ENCODE peak calls at places on chromosomes 3 and 15, in eight cellular contexts. One of them, this sample, is unnamed.
A peak's percentile ranks its signal among the peaks of the same experiment; 100 is the strongest.

GRCh38 chr3:177610677-177611654 is 413.7 kb upstream of the TBL1XR1 start:
- DNase-seq in sigmoid colon: no peak
- DNase-seq in IMR-90: peak; percentile 40
- DNase-seq in A549: no peak
- DNase-seq in astrocyte of the spinal cord: peak; percentile 51
- DNase-seq in naive thymus-derived CD4-positive, alpha-beta T cell: peak; percentile 50
- DNase-seq in fibroblast of pulmonary artery: no peak
- DNase-seq in left lung: no peak
- DNase-seq in this sample: no peak

GRCh38 chr3:71064976-71065763 is 518.4 kb downstream of the FOXP1 start:
- DNase-seq in left lung: peak; percentile 75
- DNase-seq in A549: peak; percentile 37
- DNase-seq in naive thymus-derived CD4-positive, alpha-beta T cell: peak; percentile 67
- DNase-seq in fibroblast of pulmonary artery: peak; percentile 50
- DNase-seq in astrocyte of the spinal cord: no peak
- DNase-seq in IMR-90: peak; percentile 41
- DNase-seq in sigmoid colon: peak; percentile 77
- DNase-seq in this sample: peak; percentile 40

GRCh38 chr3:195876297-195877031 is 31.9 kb downstream of the TNK2 start:
- DNase-seq in left lung: peak; percentile 73
- DNase-seq in naive thymus-derived CD4-positive, alpha-beta T cell: no peak
- DNase-seq in A549: peak; percentile 44
- DNase-seq in sigmoid colon: no peak
- DNase-seq in IMR-90: no peak
- DNase-seq in astrocyte of the spinal cord: no peak
- DNase-seq in fibroblast of pulmonary artery: no peak
- DNase-seq in this sample: no peak

GRCh38 chr3:179673522-179673921 is 20.7 kb downstream of the USP13 start:
- DNase-seq in IMR-90: no peak
- DNase-seq in sigmoid colon: no peak
- DNase-seq in left lung: peak; percentile 59
- DNase-seq in A549: no peak
- DNase-seq in fibroblast of pulmonary artery: no peak
- DNase-seq in naive thymus-derived CD4-positive, alpha-beta T cell: no peak
- DNase-seq in astrocyte of the spinal cord: no peak
- DNase-seq in this sample: no peak

GRCh38 chr3:196486263-196486662 is 17.3 kb downstream of the RNF168 start:
- DNase-seq in sigmoid colon: no peak
- DNase-seq in fibroblast of pulmonary artery: peak; percentile 12
- DNase-seq in left lung: no peak
- DNase-seq in A549: no peak
- DNase-seq in IMR-90: no peak
- DNase-seq in naive thymus-derived CD4-positive, alpha-beta T cell: no peak
- DNase-seq in astrocyte of the spinal cord: no peak
- DNase-seq in this sample: peak; percentile 8

GRCh38 chr3:179801831-179802230 is 149.0 kb downstream of the USP13 start:
- DNase-seq in fibroblast of pulmonary artery: no peak
- DNase-seq in A549: no peak
- DNase-seq in sigmoid colon: no peak
- DNase-seq in IMR-90: peak; percentile 30
- DNase-seq in naive thymus-derived CD4-positive, alpha-beta T cell: no peak
- DNase-seq in left lung: no peak
- DNase-seq in astrocyte of the spinal cord: no peak
- DNase-seq in this sample: peak; percentile 25

GRCh38 chr3:146404451-146404850 is 64.9 kb downstream of the PLSCR2 start:
- DNase-seq in fibroblast of pulmonary artery: no peak
- DNase-seq in IMR-90: peak; percentile 38
- DNase-seq in left lung: no peak
- DNase-seq in A549: no peak
- DNase-seq in naive thymus-derived CD4-positive, alpha-beta T cell: no peak
- DNase-seq in astrocyte of the spinal cord: no peak
- DNase-seq in sigmoid colon: no peak
- DNase-seq in this sample: peak; percentile 27

GRCh38 chr3:71447197-71447596 is 136.3 kb downstream of the FOXP1 start:
- DNase-seq in left lung: no peak
- DNase-seq in fibroblast of pulmonary artery: no peak
- DNase-seq in astrocyte of the spinal cord: no peak
- DNase-seq in IMR-90: no peak
- DNase-seq in naive thymus-derived CD4-positive, alpha-beta T cell: no peak
- DNase-seq in sigmoid colon: no peak
- DNase-seq in A549: no peak
- DNase-seq in this sample: no peak

GRCh38 chr15:85587707-85588441 is 206.9 kb downstream of the KLHL25 start:
- DNase-seq in naive thymus-derived CD4-positive, alpha-beta T cell: no peak
- DNase-seq in IMR-90: peak; percentile 82
- DNase-seq in fibroblast of pulmonary artery: peak; percentile 65
- DNase-seq in sigmoid colon: no peak
- DNase-seq in left lung: no peak
- DNase-seq in A549: peak; percentile 58
- DNase-seq in astrocyte of the spinal cord: peak; percentile 79
- DNase-seq in this sample: peak; percentile 90

GRCh38 chr15:41429003-41429890 is 12.4 kb downstream of the RTF1 start:
- DNase-seq in sigmoid colon: peak; percentile 13
- DNase-seq in naive thymus-derived CD4-positive, alpha-beta T cell: no peak
- DNase-seq in A549: no peak
- DNase-seq in fibroblast of pulmonary artery: peak; percentile 7
- DNase-seq in astrocyte of the spinal cord: no peak
- DNase-seq in IMR-90: peak; percentile 19
- DNase-seq in left lung: no peak
- DNase-seq in this sample: no peak

GRCh38 chr3:138434276-138434874 is at the start of gene ESYT3:
- DNase-seq in fibroblast of pulmonary artery: peak; percentile 56
- DNase-seq in IMR-90: peak; percentile 43
- DNase-seq in naive thymus-derived CD4-positive, alpha-beta T cell: no peak
- DNase-seq in astrocyte of the spinal cord: peak; percentile 38
- DNase-seq in left lung: peak; percentile 91
- DNase-seq in A549: peak; percentile 58
- DNase-seq in sigmoid colon: peak; percentile 85
- DNase-seq in this sample: peak; percentile 28

GRCh38 chr15:51982013-51982769 is 10.6 kb upstream of the LEO1 start:
- DNase-seq in fibroblast of pulmonary artery: peak; percentile 92
- DNase-seq in A549: peak; percentile 89
- DNase-seq in naive thymus-derived CD4-positive, alpha-beta T cell: peak; percentile 70
- DNase-seq in IMR-90: peak; percentile 82
- DNase-seq in left lung: no peak
- DNase-seq in astrocyte of the spinal cord: peak; percentile 80
- DNase-seq in sigmoid colon: no peak
- DNase-seq in this sample: peak; percentile 87

GRCh38 chr3:158732856-158733200 is 571 bp upstream of the RARRES1 start:
- DNase-seq in sigmoid colon: no peak
- DNase-seq in fibroblast of pulmonary artery: no peak
- DNase-seq in astrocyte of the spinal cord: no peak
- DNase-seq in A549: no peak
- DNase-seq in IMR-90: no peak
- DNase-seq in left lung: no peak
- DNase-seq in naive thymus-derived CD4-positive, alpha-beta T cell: no peak
- DNase-seq in this sample: no peak
- H3K4me3 ChIP-seq in sigmoid colon: peak overlapping the region; percentile 82
- H3K4me3 ChIP-seq in fibroblast of pulmonary artery: peak overlapping the region; percentile 59
- H3K4me3 ChIP-seq in astrocyte of the spinal cord: peak overlapping the region; percentile 49
- H3K4me3 ChIP-seq in A549: peak overlapping the region; percentile 72
- H3K4me3 ChIP-seq in IMR-90: peak overlapping the region; percentile 44
- H3K4me3 ChIP-seq in left lung: peak overlapping the region; percentile 50
- H3K4me3 ChIP-seq in naive thymus-derived CD4-positive, alpha-beta T cell: no peak overlapping the region
- H3K4me3 ChIP-seq in this sample: peak overlapping the region; percentile 56

DNA sequence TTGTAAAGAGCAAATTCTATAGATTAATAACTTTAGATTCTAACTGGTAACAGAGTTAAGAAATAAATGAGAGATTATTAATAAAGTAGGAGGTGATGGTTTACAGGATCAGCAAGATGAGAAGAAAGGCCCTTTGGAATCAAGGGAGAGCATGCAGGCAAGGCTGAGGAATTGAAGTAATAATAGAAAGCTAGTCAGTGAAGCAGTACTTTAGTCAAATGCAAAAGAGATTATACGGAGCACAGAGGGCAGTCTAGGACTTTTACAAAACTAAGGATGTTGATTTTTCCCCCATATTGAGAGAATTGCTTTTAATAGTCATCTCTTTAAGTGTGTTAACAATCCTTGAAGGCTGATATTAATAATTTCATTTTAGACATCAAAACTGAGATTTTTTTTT is 146.4 kb downstream of the ROBO2 start:
- DNase-seq in sigmoid colon: no peak
- DNase-seq in left lung: no peak
- DNase-seq in naive thymus-derived CD4-positive, alpha-beta T cell: no peak
- DNase-seq in IMR-90: no peak
- DNase-seq in A549: no peak
- DNase-seq in fibroblast of pulmonary artery: no peak
- DNase-seq in astrocyte of the spinal cord: no peak
- DNase-seq in this sample: no peak
- H3K4me3 ChIP-seq in sigmoid colon: no peak overlapping the region
- H3K4me3 ChIP-seq in left lung: no peak overlapping the region
- H3K4me3 ChIP-seq in naive thymus-derived CD4-positive, alpha-beta T cell: no peak overlapping the region
- H3K4me3 ChIP-seq in IMR-90: no peak overlapping the region
- H3K4me3 ChIP-seq in A549: no peak overlapping the region
- H3K4me3 ChIP-seq in fibroblast of pulmonary artery: no peak overlapping the region
- H3K4me3 ChIP-seq in astrocyte of the spinal cord: no peak overlapping the region
- H3K4me3 ChIP-seq in this sample: no peak overlapping the region

GRCh38 chr3:123692671-123693070 is 107.8 kb upstream of the HACD2 start:
- DNase-seq in sigmoid colon: no peak
- DNase-seq in naive thymus-derived CD4-positive, alpha-beta T cell: no peak
- DNase-seq in A549: no peak
- DNase-seq in left lung: no peak
- DNase-seq in fibroblast of pulmonary artery: no peak
- DNase-seq in astrocyte of the spinal cord: no peak
- DNase-seq in IMR-90: no peak
- DNase-seq in this sample: no peak
- H3K4me3 ChIP-seq in sigmoid colon: no peak overlapping the region
- H3K4me3 ChIP-seq in naive thymus-derived CD4-positive, alpha-beta T cell: no peak overlapping the region
- H3K4me3 ChIP-seq in A549: no peak overlapping the region
- H3K4me3 ChIP-seq in left lung: no peak overlapping the region
- H3K4me3 ChIP-seq in fibroblast of pulmonary artery: no peak overlapping the region
- H3K4me3 ChIP-seq in astrocyte of the spinal cord: no peak overlapping the region
- H3K4me3 ChIP-seq in IMR-90: no peak overlapping the region
- H3K4me3 ChIP-seq in this sample: no peak overlapping the region

GRCh38 chr3:15164356-15164755 is 41.7 kb upstream of the CAPN7 start:
- DNase-seq in fibroblast of pulmonary artery: no peak
- DNase-seq in IMR-90: no peak
- DNase-seq in left lung: no peak
- DNase-seq in sigmoid colon: no peak
- DNase-seq in A549: no peak
- DNase-seq in astrocyte of the spinal cord: no peak
- DNase-seq in naive thymus-derived CD4-positive, alpha-beta T cell: no peak
- DNase-seq in this sample: peak; percentile 34

GRCh38 chr3:15160662-15161061 is 45.4 kb upstream of the CAPN7 start:
- DNase-seq in naive thymus-derived CD4-positive, alpha-beta T cell: no peak
- DNase-seq in IMR-90: no peak
- DNase-seq in A549: no peak
- DNase-seq in fibroblast of pulmonary artery: no peak
- DNase-seq in sigmoid colon: no peak
- DNase-seq in astrocyte of the spinal cord: no peak
- DNase-seq in left lung: no peak
- DNase-seq in this sample: no peak

GRCh38 chr3:15157441-15157840 is 48.6 kb upstream of the CAPN7 start:
- DNase-seq in left lung: no peak
- DNase-seq in A549: no peak
- DNase-seq in sigmoid colon: no peak
- DNase-seq in naive thymus-derived CD4-positive, alpha-beta T cell: no peak
- DNase-seq in fibroblast of pulmonary artery: no peak
- DNase-seq in IMR-90: no peak
- DNase-seq in astrocyte of the spinal cord: no peak
- DNase-seq in this sample: no peak

GRCh38 chr3:15159501-15160136 is 46.4 kb upstream of the CAPN7 start:
- DNase-seq in naive thymus-derived CD4-positive, alpha-beta T cell: no peak
- DNase-seq in astrocyte of the spinal cord: no peak
- DNase-seq in sigmoid colon: no peak
- DNase-seq in IMR-90: no peak
- DNase-seq in A549: no peak
- DNase-seq in left lung: no peak
- DNase-seq in fibroblast of pulmonary artery: peak; percentile 8
- DNase-seq in this sample: peak; percentile 3

DNA sequence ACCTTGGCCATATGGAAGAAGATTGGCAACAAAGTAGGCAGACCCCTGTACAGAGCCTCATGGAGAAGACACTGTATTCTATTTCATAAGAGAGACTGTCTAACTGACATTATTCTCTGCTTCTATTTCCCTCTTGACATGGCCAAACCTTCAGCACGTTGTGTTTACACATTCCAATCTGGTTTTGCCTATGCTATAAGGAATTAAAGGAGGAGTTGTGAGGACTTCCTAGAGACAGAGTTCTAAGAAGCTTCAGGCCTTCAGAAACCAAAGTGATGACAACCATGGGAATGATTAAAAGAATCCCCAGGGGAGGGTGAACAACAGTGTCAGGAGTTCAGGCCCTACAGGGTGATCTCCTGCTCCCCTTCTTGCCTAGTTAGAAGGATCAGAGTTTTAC is 44.9 kb upstream of the CAPN7 start:
- DNase-seq in IMR-90: peak; percentile 7
- DNase-seq in naive thymus-derived CD4-positive, alpha-beta T cell: no peak
- DNase-seq in left lung: no peak
- DNase-seq in fibroblast of pulmonary artery: no peak
- DNase-seq in astrocyte of the spinal cord: no peak
- DNase-seq in sigmoid colon: no peak
- DNase-seq in A549: no peak
- DNase-seq in this sample: peak; percentile 7
- H3K4me3 ChIP-seq in IMR-90: no peak overlapping the region
- H3K4me3 ChIP-seq in naive thymus-derived CD4-positive, alpha-beta T cell: no peak overlapping the region
- H3K4me3 ChIP-seq in left lung: no peak overlapping the region
- H3K4me3 ChIP-seq in fibroblast of pulmonary artery: no peak overlapping the region
- H3K4me3 ChIP-seq in astrocyte of the spinal cord: no peak overlapping the region
- H3K4me3 ChIP-seq in sigmoid colon: no peak overlapping the region
- H3K4me3 ChIP-seq in A549: no peak overlapping the region
- H3K4me3 ChIP-seq in this sample: no peak overlapping the region

DNA sequence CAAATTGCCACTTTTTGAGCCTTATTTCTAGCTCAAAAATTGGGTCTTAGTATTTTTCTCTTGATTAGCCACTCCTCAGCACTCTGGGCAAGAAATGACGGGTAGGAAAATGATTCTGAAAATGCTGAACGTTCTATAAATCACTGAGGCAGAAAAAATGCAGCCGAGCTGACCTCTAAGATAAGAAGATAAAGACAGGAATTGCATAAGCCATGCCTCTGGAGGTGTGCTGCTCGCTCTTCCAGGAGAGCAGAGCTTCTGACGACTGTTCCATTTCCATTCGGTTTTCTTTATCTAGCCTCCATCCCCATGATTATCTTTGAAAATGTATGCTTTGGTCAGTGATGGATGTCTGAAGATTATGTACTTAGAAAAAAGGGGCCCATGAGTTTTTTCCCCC is 558.8 kb upstream of the ADAMTS9 start:
- DNase-seq in fibroblast of pulmonary artery: no peak
- DNase-seq in IMR-90: no peak
- DNase-seq in left lung: no peak
- DNase-seq in sigmoid colon: no peak
- DNase-seq in A549: no peak
- DNase-seq in naive thymus-derived CD4-positive, alpha-beta T cell: no peak
- DNase-seq in astrocyte of the spinal cord: no peak
- DNase-seq in this sample: no peak
- H3K4me3 ChIP-seq in fibroblast of pulmonary artery: no peak overlapping the region
- H3K4me3 ChIP-seq in IMR-90: no peak overlapping the region
- H3K4me3 ChIP-seq in left lung: no peak overlapping the region
- H3K4me3 ChIP-seq in sigmoid colon: no peak overlapping the region
- H3K4me3 ChIP-seq in A549: no peak overlapping the region
- H3K4me3 ChIP-seq in naive thymus-derived CD4-positive, alpha-beta T cell: no peak overlapping the region
- H3K4me3 ChIP-seq in astrocyte of the spinal cord: no peak overlapping the region
- H3K4me3 ChIP-seq in this sample: no peak overlapping the region

DNA sequence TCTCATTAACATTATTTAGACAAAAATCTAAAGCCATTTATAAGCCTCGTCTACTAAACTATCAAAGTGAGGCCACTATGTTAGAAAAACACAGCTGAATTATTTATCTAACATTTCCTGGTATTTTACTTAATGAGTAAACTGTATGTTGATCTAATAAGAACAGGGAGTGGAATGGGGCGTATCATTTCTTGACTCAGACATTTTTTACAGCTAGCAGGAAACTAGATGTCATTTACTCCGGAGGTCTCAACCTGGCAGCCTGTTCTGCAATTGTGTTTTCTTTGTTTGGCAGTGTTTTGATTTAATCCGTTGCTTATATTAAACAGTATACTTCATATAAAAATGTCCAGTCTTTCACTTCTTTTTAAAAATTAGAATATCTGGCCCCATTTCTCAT is 79.1 kb upstream of the ABI3BP start:
- DNase-seq in left lung: no peak
- DNase-seq in A549: peak; percentile 75
- DNase-seq in fibroblast of pulmonary artery: peak; percentile 49
- DNase-seq in IMR-90: peak; percentile 52
- DNase-seq in sigmoid colon: no peak
- DNase-seq in astrocyte of the spinal cord: peak; percentile 27
- DNase-seq in naive thymus-derived CD4-positive, alpha-beta T cell: no peak
- DNase-seq in this sample: peak; percentile 46
- H3K4me3 ChIP-seq in left lung: no peak overlapping the region
- H3K4me3 ChIP-seq in A549: no peak overlapping the region
- H3K4me3 ChIP-seq in fibroblast of pulmonary artery: no peak overlapping the region
- H3K4me3 ChIP-seq in IMR-90: no peak overlapping the region
- H3K4me3 ChIP-seq in sigmoid colon: no peak overlapping the region
- H3K4me3 ChIP-seq in astrocyte of the spinal cord: no peak overlapping the region
- H3K4me3 ChIP-seq in naive thymus-derived CD4-positive, alpha-beta T cell: no peak overlapping the region
- H3K4me3 ChIP-seq in this sample: no peak overlapping the region

This sample was measured in fibroblast of mammary gland.